ENCODE peak calls at places on chromosome 18, in six cellular contexts. U is H1, I is IMR-90, E is H9, M is neuronal stem cell, R is mesenchymal stem cell. O is an unnamed sample.

GRCh38 chr18:35432565-35433001 is 55.4 kb upstream of the ZNF396 start:
- DNase-seq in R (no peak), M (no peak), E (no peak), U (no peak), I (no peak), O (no peak)

GRCh38 chr18:71252351-71252862 is 963.6 kb downstream of the SOCS6 start:
- DNase-seq in R (no peak), U (no peak), I (no peak), M (no peak), E (no peak), O (no peak)

GRCh38 chr18:10378688-10379465 is 75.6 kb upstream of the APCDD1 start:
- DNase-seq in M (no peak), U (no peak), E (no peak), R (peak), I (peak), O (no peak)

GRCh38 chr18:28858248-28858647 is 681.3 kb upstream of the CDH2 start:
- DNase-seq in U (no peak), R (no peak), E (no peak), I (no peak), M (no peak), O (no peak)

GRCh38 chr18:58247363-58247834 is 203.4 kb downstream of the NEDD4L start:
- DNase-seq in E (peak), R (no peak), I (peak), U (peak), M (no peak), O (no peak)

GRCh38 chr18:11040823-11041712 is 108.3 kb downstream of the PIEZO2 start:
- DNase-seq in E (peak), U (peak), R (peak), M (peak), I (peak), O (peak)

GRCh38 chr18:11146238-11146946 is 3.0 kb downstream of the PIEZO2 start:
- DNase-seq in U (peak), I (no peak), E (peak), M (no peak), R (no peak), O (no peak)

GRCh38 chr18:35822431-35822830 is 150.0 kb upstream of the RMP24 start:
- DNase-seq in U (no peak), R (no peak), M (no peak), I (no peak), E (no peak), O (no peak)

GRCh38 chr18:12463191-12463590 is 55.5 kb downstream of the PRELID3A start:
- DNase-seq in I (no peak), R (no peak), U (no peak), M (no peak), E (no peak), O (no peak)

GRCh38 chr18:13437801-13438506 is 219.4 kb downstream of the LDLRAD4 start:
- DNase-seq in U (no peak), M (no peak), R (no peak), E (no peak), I (no peak), O (no peak)

GRCh38 chr18:66724664-66725356 is 120.9 kb upstream of the CDH19 start:
- DNase-seq in E (no peak), M (no peak), R (no peak), U (no peak), I (no peak), O (no peak)

GRCh38 chr18:50928551-50928950 is 39.3 kb upstream of the ELAC1 start:
- DNase-seq in E (no peak), R (no peak), U (no peak), M (no peak), I (peak), O (no peak)

GRCh38 chr18:42437646-42438045 is 482.6 kb downstream of the PIK3C3 start:
- DNase-seq in E (no peak), M (no peak), I (no peak), R (no peak), U (no peak), O (no peak)

GRCh38 chr18:46563317-46563716 is 93.7 kb downstream of the LOXHD1 start:
- DNase-seq in M (no peak), E (peak), I (no peak), R (no peak), U (no peak), O (no peak)

GRCh38 chr18:21522530-21522929 is 78.0 kb downstream of the ESCO1 start:
- DNase-seq in U (no peak), I (no peak), E (no peak), M (no peak), R (no peak), O (no peak)

GRCh38 chr18:27606851-27607250 is 421.7 kb upstream of the CHST9 start:
- DNase-seq in U (no peak), E (no peak), M (no peak), I (no peak), R (no peak), O (no peak)

GRCh38 chr18:44536619-44537018 is 144.1 kb upstream of the SETBP1 start:
- DNase-seq in I (no peak), M (no peak), E (no peak), U (no peak), R (no peak), O (no peak)

GRCh38 chr18:38301621-38302020 is 736.0 kb upstream of the CELF4 start:
- DNase-seq in I (no peak), R (no peak), U (no peak), E (no peak), M (no peak), O (no peak)

GRCh38 chr18:79902075-79902474 is 49.4 kb downstream of the SLC66A2 start:
- DNase-seq in M (no peak), U (peak), E (peak), I (no peak), R (no peak), O (no peak)

GRCh38 chr18:45197526-45197970 is 417.7 kb upstream of the SLC14A2 start:
- DNase-seq in E (no peak), I (peak), M (no peak), U (no peak), R (peak), O (no peak)

GRCh38 chr18:48703033-48703386 is 164.2 kb downstream of the CTIF start:
- DNase-seq in U (no peak), R (no peak), I (no peak), M (no peak), E (no peak), O (no peak)

GRCh38 chr18:60537074-60537473 is 164.5 kb upstream of the MC4R start:
- DNase-seq in U (no peak), I (no peak), R (no peak), M (no peak), E (no peak), O (no peak)

GRCh38 chr18:13577091-13577697 is 149.2 kb downstream of the FAM210A start:
- DNase-seq in R (no peak), U (no peak), E (no peak), I (peak), M (no peak), O (peak)

GRCh38 chr18:10546557-10547300 is 20.9 kb downstream of the NAPG start:
- DNase-seq in U (no peak), E (no peak), M (no peak), R (no peak), I (no peak), O (no peak)

GRCh38 chr18:51275712-51276473 is 78.4 kb upstream of the MEX3C start:
- DNase-seq in E (no peak), M (no peak), I (peak), U (no peak), R (peak), O (no peak)

GRCh38 chr18:64405161-64405560 is 256.3 kb upstream of the LINC00305 start:
- DNase-seq in U (no peak), M (no peak), I (peak), E (no peak), R (peak), O (peak)

GRCh38 chr18:23981369-23981768 is 33.2 kb upstream of the TTC39C start:
- DNase-seq in U (no peak), I (no peak), R (no peak), E (no peak), M (no peak), O (no peak)

GRCh38 chr18:8681196-8681595 is 24.2 kb upstream of the MTCL1 start:
- DNase-seq in U (no peak), M (no peak), E (no peak), R (no peak), I (no peak), O (no peak)

GRCh38 chr18:23779696-23780303 is 90.5 kb downstream of the LAMA3 start:
- DNase-seq in U (no peak), M (no peak), R (peak), E (no peak), I (peak), O (peak)

GRCh38 chr18:25349131-25349925 is 2.6 kb downstream of the ZNF521 start:
- DNase-seq in R (peak), E (peak), U (peak), M (peak), I (peak), O (no peak)

GRCh38 chr18:30903566-30903965 is 139.0 kb downstream of the DSC3 start:
- DNase-seq in E (no peak), M (no peak), I (no peak), R (peak), U (no peak), O (peak)

GRCh38 chr18:74023220-74023619 is 124.4 kb downstream of the FBXO15 start:
- DNase-seq in R (no peak), E (peak), U (peak), M (peak), I (no peak), O (no peak)

GRCh38 chr18:70494524-70494923 is 205.7 kb downstream of the SOCS6 start:
- DNase-seq in E (no peak), U (no peak), R (no peak), I (no peak), M (no peak), O (no peak)

GRCh38 chr18:49910019-49910418 is 96.7 kb upstream of the ACAA2 start:
- DNase-seq in I (no peak), E (no peak), U (no peak), R (no peak), M (no peak), O (no peak)
- H3K18ac ChIP-seq in I (no peak), E (no peak), U (no peak), R (no peak), M (no peak), O (no peak)

DNA sequence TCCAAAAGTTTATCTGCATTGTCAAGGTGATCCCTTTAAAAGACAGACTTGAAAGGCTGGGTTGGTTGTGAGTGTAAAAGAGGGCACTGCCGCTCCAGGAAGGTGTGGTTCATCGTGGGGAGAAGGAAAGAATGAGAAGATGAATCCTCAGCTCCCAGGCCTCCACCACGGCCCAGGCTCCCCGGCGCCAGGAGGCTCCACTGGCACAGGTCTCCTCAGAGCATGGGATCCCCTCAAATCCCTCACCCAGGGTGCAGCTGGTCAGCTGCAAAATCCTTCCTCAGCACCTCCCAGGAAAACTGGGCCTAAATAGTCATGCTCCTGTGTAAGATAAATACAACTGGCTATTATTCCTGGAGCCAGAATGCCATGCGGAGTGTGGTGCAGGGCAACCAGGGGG is 221.1 kb downstream of the ZNF516 start:
- DNase-seq in I (no peak), U (no peak), E (no peak), M (no peak), R (no peak), O (no peak)
- H3K4me2 ChIP-seq in I (no peak), U (no peak), E (no peak), M (no peak), R (no peak), O (no peak)

DNA sequence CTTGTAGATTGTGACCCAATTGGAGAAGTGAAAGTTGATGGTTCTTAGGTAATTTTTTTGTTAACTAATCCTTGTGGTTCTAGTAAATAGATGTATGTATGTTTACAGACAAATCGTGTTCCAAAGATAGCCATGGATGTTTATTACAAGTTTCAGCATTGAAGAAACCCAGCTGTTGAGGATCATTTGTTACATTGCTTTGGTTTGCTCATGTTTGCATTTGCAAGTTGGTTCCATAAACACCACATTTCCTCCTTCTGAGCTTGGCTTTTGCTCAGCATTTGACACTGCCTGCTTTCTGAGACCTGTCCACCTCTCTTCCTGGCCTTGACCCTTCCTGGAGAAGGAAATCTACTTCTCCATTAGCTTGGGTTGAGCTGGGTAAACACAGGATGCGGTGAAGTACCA is 1.8 kb upstream of the CCDC68 start:
- DNase-seq in E (no peak), R (peak), M (no peak), U (no peak), I (peak), O (no peak)
- H3K14ac ChIP-seq in E (no peak), R (no peak), M (no peak), U (no peak), I (no peak), O (no peak)

DNA sequence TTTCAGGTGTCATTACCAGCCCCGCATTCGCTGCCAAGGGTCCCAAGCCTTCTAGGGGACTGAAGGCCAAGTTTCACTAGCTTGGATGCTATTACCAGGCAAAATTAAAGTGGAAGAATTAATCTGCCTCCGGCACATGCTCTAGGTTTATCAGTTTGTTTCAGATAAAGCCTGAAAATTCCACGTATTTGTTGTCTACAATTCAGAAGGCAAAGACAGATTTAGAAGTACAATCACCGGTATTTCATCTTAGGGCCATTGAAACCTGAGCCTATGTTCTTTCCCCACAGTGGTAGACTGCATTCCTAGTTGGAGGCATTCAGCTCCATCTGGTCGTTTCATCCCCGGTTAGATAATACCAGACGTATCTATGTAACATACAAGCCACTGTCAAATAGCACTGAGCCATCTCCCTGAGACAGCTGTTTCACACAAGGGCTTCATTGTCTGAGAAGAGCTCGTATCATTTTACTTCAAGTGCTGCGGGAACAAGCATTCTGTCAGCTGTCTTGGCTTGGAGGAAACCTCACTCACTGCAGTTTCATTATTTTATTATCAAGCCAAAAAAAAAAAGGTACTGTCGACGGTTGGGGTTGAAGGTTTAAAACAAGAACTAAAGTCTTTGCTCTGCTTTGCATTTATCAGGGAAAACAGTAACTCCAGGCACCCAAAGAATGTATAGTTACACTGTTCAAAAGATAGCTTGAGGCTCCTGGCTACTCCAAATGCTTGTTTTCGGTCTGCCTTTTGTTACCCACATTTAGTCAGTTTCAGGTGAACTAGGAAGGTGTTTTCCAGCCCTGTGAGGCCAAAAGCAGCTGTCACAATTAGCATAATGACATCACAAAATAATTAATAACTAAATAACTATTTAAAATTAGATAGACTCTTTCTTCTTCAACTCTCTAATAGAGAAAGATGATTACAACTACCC is 76.7 kb downstream of the TGIF1 start:
- DNase-seq in U (no peak), R (peak), I (peak), M (peak), E (no peak), O (peak)
- H3K18ac ChIP-seq in U (peak), R (no peak), I (no peak), M (peak), E (peak), O (peak)

DNA sequence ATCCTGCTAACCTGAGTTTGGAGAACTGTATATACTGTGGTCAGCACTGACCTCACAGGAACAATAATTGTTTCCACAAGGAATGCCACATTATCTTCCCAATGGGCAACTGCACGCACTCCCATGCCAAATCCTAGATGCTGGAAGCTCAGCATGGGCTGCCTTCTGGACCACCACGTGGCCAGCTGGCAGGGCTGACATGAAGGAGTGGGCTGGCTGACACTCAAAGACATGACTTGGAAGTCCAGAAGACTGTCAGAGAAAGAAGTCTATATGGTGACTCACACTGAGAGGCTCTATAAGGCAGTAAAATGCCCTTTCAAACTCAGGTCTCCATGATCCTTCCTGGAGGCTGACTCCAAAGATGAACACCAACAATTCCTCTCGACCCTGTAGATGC is 98.4 kb upstream of the RNF152 start:
- DNase-seq in E (no peak), U (no peak), M (no peak), I (peak), R (peak), O (no peak)
- H3K4me2 ChIP-seq in E (no peak), U (no peak), M (no peak), I (no peak), R (no peak), O (no peak)

GRCh38 chr18:75163736-75164135 is 45.2 kb downstream of the PTGR3 start:
- DNase-seq in U (no peak), I (no peak), R (no peak), E (no peak), M (no peak), O (no peak)
- H3K14ac ChIP-seq in U (no peak), I (no peak), R (no peak), E (no peak), M (no peak), O (no peak)

DNA sequence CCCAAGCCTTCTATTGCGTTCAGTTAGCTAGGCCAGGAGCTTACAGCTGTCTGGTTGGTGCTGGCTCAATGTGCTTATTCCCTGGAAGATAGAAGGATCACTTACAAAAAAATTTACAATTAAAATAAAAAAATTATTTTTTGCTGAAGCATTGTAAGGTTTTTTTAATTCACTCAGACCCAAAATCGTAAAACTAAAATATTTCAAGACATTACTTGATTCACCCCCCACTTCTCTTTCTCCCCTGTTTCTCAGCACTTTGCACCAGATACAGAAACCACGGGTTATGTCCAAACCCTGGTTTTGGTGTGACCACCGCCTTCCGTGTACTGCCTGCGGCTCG is 901 bp upstream of the PTPRM start:
- DNase-seq in M (no peak), I (no peak), E (no peak), R (no peak), U (no peak), O (no peak)
- H3K18ac ChIP-seq in M (peak), I (peak), E (no peak), R (peak), U (peak), O (peak)

DNA sequence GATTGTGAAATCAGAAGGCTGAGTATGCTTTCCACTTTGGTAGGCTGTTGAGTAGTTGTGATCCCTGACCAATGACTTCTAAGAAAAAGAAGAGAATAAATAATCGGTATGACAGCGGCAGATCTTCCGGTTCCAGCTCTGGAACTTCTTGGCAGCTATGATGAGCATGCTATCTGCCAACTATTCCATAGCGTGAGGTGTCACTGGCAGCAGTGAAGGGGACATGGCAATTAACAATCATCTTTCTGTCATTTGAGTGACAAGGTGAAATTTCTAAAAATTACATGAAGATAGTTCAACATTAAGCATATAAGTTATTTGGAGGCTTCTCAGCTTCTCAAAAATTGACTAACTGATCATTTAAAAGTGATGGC is 140.1 kb upstream of the NETO1 start:
- DNase-seq in E (no peak), I (no peak), R (no peak), M (no peak), U (no peak), O (no peak)
- H3K4me2 ChIP-seq in E (no peak), I (no peak), R (no peak), M (no peak), U (no peak), O (no peak)